ENCODE peak calls at places on chromosomes 3 and 15, in six cellular contexts. M, F, V, N, S and O are unnamed samples.

GRCh38 chr15:29677871-29678431 is 144.3 kb downstream of the TJP1 start:
- DNase-seq in F (no peak), S (peak), M (no peak), N (peak), V (no peak), O (no peak)

GRCh38 chr15:65132841-65133549 is 613 bp downstream of the PDCD7 start:
- DNase-seq in F (no peak), N (peak), S (peak), V (no peak), M (peak), O (no peak)

GRCh38 chr3:48765376-48765775 is 48.4 kb upstream of the IP6K2 start:
- DNase-seq in N (peak), M (no peak), F (no peak), V (no peak), S (no peak), O (no peak)

GRCh38 chr3:177811111-177811510 is 613.8 kb upstream of the TBL1XR1 start:
- DNase-seq in S (no peak), V (no peak), M (no peak), F (no peak), N (no peak), O (no peak)

GRCh38 chr3:112504123-112504522 is 4.9 kb upstream of the BTLA start:
- DNase-seq in V (no peak), M (no peak), S (no peak), N (no peak), F (no peak), O (no peak)

GRCh38 chr15:89936793-89937265 is 24.1 kb upstream of the ARPIN start:
- DNase-seq in M (no peak), F (no peak), V (no peak), S (no peak), N (no peak), O (no peak)

GRCh38 chr3:123383101-123384053 is 65.5 kb downstream of the ADCY5 start:
- DNase-seq in V (no peak), N (no peak), S (no peak), M (peak), F (no peak), O (peak)

GRCh38 chr15:44207643-44208042 is 12.6 kb upstream of the FRMD5 start:
- DNase-seq in F (no peak), M (no peak), V (no peak), S (no peak), N (no peak), O (no peak)

GRCh38 chr15:100189319-100189718 is 152.5 kb downstream of the ADAMTS17 start:
- DNase-seq in S (no peak), F (no peak), M (no peak), V (no peak), N (no peak), O (no peak)

GRCh38 chr3:109806929-109807328 is 469.6 kb upstream of the DPPA4 start:
- DNase-seq in F (no peak), S (no peak), M (no peak), V (no peak), N (no peak), O (no peak)

GRCh38 chr3:192207661-192208060 is 519.7 kb downstream of the FGF12 start:
- DNase-seq in V (no peak), M (peak), S (no peak), N (peak), F (no peak), O (no peak)

GRCh38 chr3:45988804-45989203 is 6.8 kb downstream of the FYCO1 start:
- DNase-seq in M (no peak), N (no peak), F (no peak), V (no peak), S (no peak), O (no peak)

GRCh38 chr15:100889359-100890058 is 9.9 kb downstream of the ALDH1A3 start:
- DNase-seq in F (peak), M (no peak), N (peak), V (peak), S (peak), O (peak)

GRCh38 chr3:125194061-125194848 is 18.3 kb downstream of the SLC12A8 start:
- DNase-seq in N (no peak), V (no peak), F (no peak), S (no peak), M (no peak), O (no peak)

GRCh38 chr3:35322070-35322469 is 317.3 kb upstream of the ARPP21 start:
- DNase-seq in F (no peak), N (no peak), S (no peak), V (no peak), M (no peak), O (no peak)

GRCh38 chr3:121228971-121229370 is 316.8 kb downstream of the POLQ start:
- DNase-seq in M (no peak), F (no peak), V (no peak), S (no peak), N (no peak), O (no peak)

GRCh38 chr3:62558549-62559112 is 185.3 kb upstream of the FEZF2 start:
- DNase-seq in S (no peak), V (no peak), F (no peak), M (no peak), N (peak), O (no peak)

GRCh38 chr3:132210476-132211346 is 106.5 kb upstream of the ACP3 start:
- DNase-seq in N (peak), V (no peak), S (no peak), F (no peak), M (no peak), O (no peak)

GRCh38 chr3:130758624-130759023 is 12.0 kb upstream of the PIK3R4 start:
- DNase-seq in M (no peak), V (no peak), N (no peak), F (no peak), S (no peak), O (no peak)

GRCh38 chr3:65785065-65785645 is 253.6 kb downstream of the MAGI1 start:
- DNase-seq in M (no peak), V (peak), F (no peak), N (no peak), S (no peak), O (no peak)

GRCh38 chr15:26866298-26867198 is at the start of gene GABRA5:
- DNase-seq in N (peak), V (no peak), F (no peak), S (no peak), M (peak), O (no peak)

GRCh38 chr3:73924063-73924462 is 299.3 kb upstream of the PDZRN3 start:
- DNase-seq in S (no peak), N (no peak), F (no peak), M (no peak), V (no peak), O (no peak)

GRCh38 chr3:84772841-84773240 is 185.9 kb upstream of the CADM2 start:
- DNase-seq in S (no peak), V (no peak), N (peak), F (no peak), M (no peak), O (no peak)

GRCh38 chr3:94420941-94421340 is 358.1 kb downstream of the NSUN3 start:
- DNase-seq in V (no peak), M (no peak), N (no peak), F (no peak), S (no peak), O (no peak)

GRCh38 chr3:126454026-126454425 is 21.7 kb downstream of the ZXDC start:
- DNase-seq in M (no peak), V (no peak), S (no peak), F (no peak), N (no peak), O (no peak)

GRCh38 chr15:39587291-39587909 is 6.5 kb downstream of the THBS1 start:
- DNase-seq in N (no peak), M (no peak), S (no peak), F (no peak), V (no peak), O (no peak)

GRCh38 chr3:194664857-194665256 is 7.1 kb downstream of the LSG1 start:
- DNase-seq in F (no peak), M (no peak), V (no peak), S (no peak), N (no peak), O (no peak)

GRCh38 chr3:156483426-156483825 is 71.5 kb downstream of the SSR3 start:
- DNase-seq in N (no peak), M (no peak), S (no peak), F (no peak), V (no peak), O (no peak)

GRCh38 chr3:154886437-154886836 is 193.7 kb upstream of the MME start:
- DNase-seq in S (no peak), N (peak), M (no peak), F (no peak), V (no peak), O (no peak)

GRCh38 chr15:90208372-90208771 is 7.2 kb downstream of the SEMA4B start:
- DNase-seq in M (no peak), F (no peak), V (no peak), S (no peak), N (no peak), O (no peak)

GRCh38 chr3:64645236-64645635 is 42.6 kb downstream of the ADAMTS9 start:
- DNase-seq in N (no peak), M (no peak), S (no peak), F (no peak), V (no peak), O (no peak)

GRCh38 chr15:64521726-64522164 is 61.4 kb downstream of the ZNF609 start:
- DNase-seq in N (peak), F (peak), S (no peak), M (peak), V (no peak), O (no peak)

GRCh38 chr15:56929389-56929788 is 10.9 kb downstream of the TCF12 start:
- DNase-seq in N (no peak), F (no peak), V (no peak), S (no peak), M (no peak), O (no peak)

GRCh38 chr3:130894873-130895330 is 1.0 kb downstream of the ATP2C1 start:
- DNase-seq in N (no peak), V (no peak), M (no peak), F (no peak), S (no peak), O (no peak)

GRCh38 chr15:47963265-47963664 is 157.5 kb upstream of the SLC24A5 start:
- DNase-seq in F (no peak), V (no peak), N (peak), S (no peak), M (no peak), O (no peak)

GRCh38 chr3:172213168-172213567 is 173.8 kb downstream of the FNDC3B start:
- DNase-seq in F (no peak), M (no peak), N (no peak), S (no peak), V (no peak), O (no peak)

GRCh38 chr3:108153451-108153981 is 62.7 kb upstream of the CD47 start:
- DNase-seq in F (no peak), V (no peak), N (peak), M (no peak), S (no peak), O (no peak)

GRCh38 chr3:43707998-43708397 is 17.3 kb downstream of the ABHD5 start:
- DNase-seq in N (no peak), V (no peak), S (no peak), M (no peak), F (no peak), O (no peak)

DNA sequence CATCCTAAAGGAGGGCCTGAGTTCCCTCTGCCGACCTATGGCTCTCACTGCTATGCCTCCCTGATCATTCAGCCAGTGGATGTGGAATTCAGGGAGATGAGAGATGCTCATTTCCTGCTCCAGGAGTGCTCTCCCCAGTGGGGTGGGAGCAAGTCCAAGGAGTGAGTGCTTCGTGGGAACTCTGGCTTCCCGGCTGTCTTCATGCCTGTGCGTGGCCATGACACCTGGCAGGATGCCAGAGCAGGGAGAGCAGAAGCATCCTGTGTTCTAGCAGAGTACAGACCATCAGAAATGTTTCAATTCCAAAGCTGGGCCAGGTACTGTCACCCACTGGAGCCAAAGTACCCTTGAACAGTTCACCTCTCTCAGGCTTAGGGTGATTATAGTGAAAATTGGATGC is 45.1 kb downstream of the APH1B start:
- DNase-seq in M (peak), F (no peak), V (peak), N (peak), S (no peak), O (no peak)
- H3K27ac ChIP-seq in M (no peak), F (no peak), V (no peak), N (no peak), S (no peak), O (no peak)

DNA sequence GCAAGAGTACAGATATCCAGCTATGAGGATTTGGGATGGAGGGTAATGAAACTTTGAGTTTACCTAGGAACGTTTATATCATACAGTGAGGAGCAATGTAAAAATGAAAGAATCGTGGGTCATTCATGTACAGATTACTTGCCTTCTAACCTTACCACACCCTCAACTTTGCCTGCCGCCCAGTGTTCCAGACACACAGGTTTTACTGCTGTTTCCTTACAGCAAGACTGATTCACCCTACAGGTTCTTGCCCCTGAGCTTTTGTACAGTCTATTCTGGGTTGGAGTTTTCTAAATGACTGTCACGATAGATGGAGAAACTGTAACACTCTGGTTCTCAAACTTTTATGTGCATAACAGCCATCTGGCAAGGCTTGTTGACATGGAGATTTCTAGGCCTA is 6.7 kb upstream of the TPRG1 start:
- DNase-seq in F (no peak), V (no peak), S (no peak), N (no peak), M (no peak), O (no peak)
- H3K27ac ChIP-seq in F (no peak), V (no peak), S (no peak), N (no peak), M (no peak), O (no peak)

GRCh38 chr3:16529264-16529663 is 15.8 kb upstream of the RFTN1 start:
- DNase-seq in S (no peak), V (no peak), F (no peak), M (no peak), N (no peak), O (no peak)
- H3K27ac ChIP-seq in S (no peak), V (no peak), F (no peak), M (no peak), N (no peak), O (no peak)

GRCh38 chr3:25071846-25072245 is 356.2 kb upstream of the RARB start:
- DNase-seq in F (no peak), M (no peak), S (no peak), V (no peak), N (no peak), O (no peak)
- H3K27ac ChIP-seq in F (no peak), M (no peak), S (no peak), V (no peak), N (no peak), O (no peak)

GRCh38 chr3:138114431-138114918 is 933 bp downstream of the DZIP1L start:
- DNase-seq in S (no peak), N (no peak), V (no peak), F (no peak), M (no peak), O (no peak)
- H3K27ac ChIP-seq in S (no peak), N (peak), V (peak), F (peak), M (peak), O (peak)

DNA sequence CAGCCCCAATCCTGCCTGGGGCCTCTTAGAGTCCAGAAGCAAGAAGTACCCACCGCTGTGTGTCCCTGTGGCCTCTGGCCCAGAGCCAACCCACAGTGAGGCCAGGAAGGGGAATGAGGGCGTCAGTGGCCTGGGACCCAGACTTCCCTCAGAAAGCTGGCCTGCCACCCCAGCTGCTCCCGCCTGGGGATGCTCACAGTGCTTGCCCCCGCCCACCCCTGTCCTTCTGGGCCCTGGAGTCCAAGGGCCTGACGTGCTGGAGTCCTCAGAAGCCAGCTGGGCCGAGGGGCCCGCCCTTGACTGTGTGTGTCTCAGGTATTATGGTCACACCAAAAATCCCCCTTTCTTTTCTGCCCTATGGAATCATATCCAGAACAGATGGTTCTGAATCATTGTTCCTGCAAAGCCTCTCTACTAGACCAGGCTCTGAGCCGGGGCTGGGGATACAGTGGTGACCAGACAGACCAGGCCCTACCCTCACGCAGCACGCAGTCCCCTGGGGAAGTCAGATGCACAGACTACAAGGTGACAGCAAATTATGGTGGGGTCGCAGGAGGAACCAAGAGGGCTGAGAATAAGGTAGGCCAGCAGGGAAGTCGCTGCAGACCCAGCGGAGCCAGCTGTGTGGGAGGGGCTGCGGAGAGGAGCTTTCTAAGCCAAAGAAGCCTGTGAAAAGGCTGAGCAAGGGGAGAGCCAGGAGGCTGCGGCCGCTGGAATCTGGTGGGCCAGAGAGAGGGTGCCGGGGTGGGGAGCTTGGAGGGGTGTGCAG is 99.1 kb downstream of the VGLL4 start:
- DNase-seq in F (peak), S (peak), N (no peak), V (no peak), M (peak), O (peak)
- H3K27ac ChIP-seq in F (peak), S (no peak), N (no peak), V (peak), M (peak), O (peak)